ENCODE peak calls at places on chromosomes 6 and 20, in four cellular contexts. J is retina, T is heart left ventricle, D is small intestine. N is an unnamed sample.
A peak's percentile ranks its signal among the peaks of the same experiment; 100 is the strongest.

GRCh38 chr6:26044140-26045045 is 42.8 kb upstream of the HFE start:
- DNase-seq in D (peak; percentile 46), J (no peak), T (no peak), N (peak; percentile 68)

GRCh38 chr6:42012501-42013133 is 37.7 kb upstream of the TAF8 start:
- DNase-seq in D (no peak), J (no peak), T (no peak), N (no peak)

GRCh38 chr6:47075741-47076421 is 33.7 kb upstream of the ADGRF1 start:
- DNase-seq in T (no peak), J (no peak), D (no peak), N (no peak)

GRCh38 chr6:72665599-72665998 is 43.7 kb downstream of the KCNQ5 start:
- DNase-seq in T (no peak), J (no peak), D (no peak), N (no peak)

GRCh38 chr20:19019734-19020364 is 192.6 kb upstream of the SLC24A3 start:
- DNase-seq in J (no peak), D (no peak), T (no peak), N (no peak)

GRCh38 chr20:44460795-44461141 is 14.9 kb upstream of the TTPAL start:
- DNase-seq in J (no peak), D (peak; percentile 87), T (no peak), N (peak; percentile 39)

GRCh38 chr6:25193865-25194679 is 85.1 kb upstream of the CARMIL1 start:
- DNase-seq in J (no peak), D (no peak), T (no peak), N (no peak)

GRCh38 chr6:125984311-125984710 is 2.0 kb upstream of the TRMT11 start:
- DNase-seq in D (peak; percentile 94), T (no peak), J (no peak), N (no peak)

GRCh38 chr6:83867527-83868161 is 8.2 kb downstream of the CYB5R4 start:
- DNase-seq in J (peak; percentile 37), D (no peak), T (no peak), N (peak; percentile 34)

GRCh38 chr20:998431-998830 is 3.7 kb downstream of the RSPO4 start:
- DNase-seq in D (no peak), T (no peak), J (no peak), N (no peak)

GRCh38 chr20:36823126-36823525 is 49.6 kb upstream of the DSN1 start:
- DNase-seq in J (no peak), T (no peak), D (no peak), N (no peak)

GRCh38 chr6:15543262-15543917 is 119.4 kb downstream of the DTNBP1 start:
- DNase-seq in D (no peak), J (no peak), T (no peak), N (no peak)

GRCh38 chr20:43969069-43969468 is 54.4 kb downstream of the TOX2 start:
- DNase-seq in T (no peak), D (no peak), J (no peak), N (no peak)

GRCh38 chr6:42450314-42451145 is 1.2 kb downstream of the TRERF1 start:
- DNase-seq in T (no peak), J (peak; percentile 61), D (peak; percentile 17), N (peak; percentile 70)

GRCh38 chr6:38973178-38974057 is 75.2 kb upstream of the GLP1R start:
- DNase-seq in D (peak; percentile 66), T (no peak), J (no peak), N (peak; percentile 76)

GRCh38 chr20:4961746-4962145 is 39.6 kb downstream of the SLC23A2 start:
- DNase-seq in T (peak; percentile 12), J (no peak), D (no peak), N (peak; percentile 27)

GRCh38 chr6:69835414-69836179 is 30.8 kb upstream of the COL19A1 start:
- DNase-seq in T (no peak), D (peak; percentile 42), J (peak; percentile 23), N (peak; percentile 74)

GRCh38 chr6:149271348-149272340 is 45.9 kb upstream of the TAB2 start:
- DNase-seq in D (no peak), T (no peak), J (no peak), N (no peak)

GRCh38 chr6:4356899-4357659 is 221.7 kb upstream of the ECI2 start:
- DNase-seq in D (no peak), J (no peak), T (no peak), N (no peak)

GRCh38 chr20:59819496-59820203 is 113.8 kb downstream of the SYCP2 start:
- DNase-seq in T (peak; percentile 2), D (no peak), J (no peak), N (no peak)

GRCh38 chr6:4262506-4262905 is 127.1 kb upstream of the ECI2 start:
- DNase-seq in T (no peak), D (no peak), J (no peak), N (peak; percentile 23)

GRCh38 chr6:100376103-100376502 is 88.6 kb downstream of the SIM1 start:
- DNase-seq in D (no peak), T (no peak), J (no peak), N (no peak)

GRCh38 chr6:165010556-165011535 is 298.6 kb downstream of the C6orf118 start:
- DNase-seq in D (no peak), T (no peak), J (no peak), N (peak; percentile 83)

GRCh38 chr6:42333622-42334021 is 116.0 kb upstream of the MRPS10 start:
- DNase-seq in J (no peak), D (no peak), T (no peak), N (no peak)

GRCh38 chr20:15760217-15760567 is 813.1 kb downstream of the KIF16B start:
- DNase-seq in T (no peak), D (no peak), J (peak; percentile 49), N (peak; percentile 87)

GRCh38 chr20:371755-372542 is 8.6 kb upstream of the TRIB3 start:
- DNase-seq in T (peak; percentile 64), D (peak; percentile 29), J (no peak), N (peak; percentile 41)

GRCh38 chr6:116847234-116847633 is 18.4 kb upstream of the GPRC6A start:
- DNase-seq in D (peak; percentile 41), T (no peak), J (no peak), N (peak; percentile 60)

GRCh38 chr6:125910518-125910917 is 46.1 kb upstream of the HINT3 start:
- DNase-seq in J (no peak), T (no peak), D (peak; percentile 33), N (no peak)

GRCh38 chr6:159134701-159135364 is 34.4 kb upstream of the FNDC1 start:
- DNase-seq in D (peak; percentile 68), J (peak; percentile 54), T (peak; percentile 52), N (peak; percentile 83)

GRCh38 chr20:57783956-57784837 is 74.4 kb upstream of the PMEPA1 start:
- DNase-seq in T (no peak), J (no peak), D (no peak), N (no peak)

GRCh38 chr20:45322952-45323383 is 14.9 kb upstream of the MATN4 start:
- DNase-seq in T (peak; percentile 68), D (peak; percentile 77), J (no peak), N (peak; percentile 54)

GRCh38 chr6:105968955-105969333 is 117.2 kb upstream of the PRDM1 start:
- DNase-seq in T (no peak), J (no peak), D (no peak), N (no peak)

GRCh38 chr6:169536446-169537170 is 165.2 kb downstream of the WDR27 start:
- DNase-seq in J (no peak), D (no peak), T (no peak), N (no peak)

GRCh38 chr6:132322398-132322797 is 78.9 kb downstream of the MOXD1 start:
- DNase-seq in D (no peak), T (no peak), J (no peak), N (no peak)

GRCh38 chr6:7058250-7058923 is 49.4 kb upstream of the RREB1 start:
- DNase-seq in J (no peak), D (peak; percentile 96), T (no peak), N (no peak)

GRCh38 chr6:140806431-140806830 is 1326.3 kb upstream of the GJE1 start:
- DNase-seq in D (no peak), J (no peak), T (no peak), N (no peak)

GRCh38 chr20:62702886-62703852 is 5.5 kb upstream of the NTSR1 start:
- DNase-seq in T (no peak), D (no peak), J (peak; percentile 16), N (no peak)

GRCh38 chr6:169837529-169838250 is 86.3 kb downstream of the ERMARD start:
- DNase-seq in T (no peak), D (no peak), J (no peak), N (no peak)

GRCh38 chr6:130076512-130076911 is 58.1 kb downstream of the L3MBTL3 start:
- DNase-seq in J (no peak), D (no peak), T (no peak), N (no peak)

GRCh38 chr20:36491901-36492617 is 49.3 kb upstream of the MYL9 start:
- DNase-seq in J (no peak), T (no peak), D (peak; percentile 43), N (no peak)

N was measured in left kidney.